ENCODE peak calls at places on chromosomes 6 and 20, in ten cellular contexts. U is progenitor cell of endocrine pancreas, T is body of pancreas, Q is lower leg skin, R is endodermal cell, A is brain microvascular endothelial cell, O is uterus, K is kidney epithelial cell, L is endothelial cell, Y is WERI-Rb-1. X is an unnamed sample.

GRCh38 chr6:139605350-139605749 is 230.9 kb upstream of the CITED2 start:
- DNase-seq in U (no peak), T (no peak), Q (no peak), R (no peak), A (peak), O (peak), K (no peak), L (no peak), Y (no peak), X (no peak)

GRCh38 chr20:24341781-24342180 is 127.6 kb upstream of the SYNDIG1 start:
- DNase-seq in U (no peak), T (no peak), Q (no peak), R (no peak), A (no peak), O (no peak), K (no peak), L (no peak), Y (no peak), X (no peak)

GRCh38 chr20:15032352-15032622 is 694.9 kb upstream of the FLRT3 start:
- DNase-seq in U (no peak), T (no peak), Q (no peak), R (no peak), A (no peak), O (no peak), K (no peak), L (no peak), Y (no peak), X (no peak)

GRCh38 chr6:144294016-144294415 is 8.9 kb downstream of the UTRN start:
- DNase-seq in U (no peak), T (no peak), Q (no peak), R (no peak), A (no peak), O (no peak), K (no peak), L (no peak), Y (no peak), X (no peak)

GRCh38 chr6:134123666-134124208 is 71.3 kb upstream of the SLC2A12 start:
- DNase-seq in U (no peak), T (no peak), Q (no peak), R (peak), A (peak), O (no peak), K (peak), L (peak), Y (peak), X (no peak)

GRCh38 chr6:142925575-142926110 is 19.3 kb downstream of the HIVEP2 start:
- DNase-seq in U (no peak), T (no peak), Q (no peak), R (no peak), A (peak), O (no peak), K (no peak), L (no peak), Y (no peak), X (no peak)

GRCh38 chr20:35563834-35564233 is 22.0 kb downstream of the ERGIC3 start:
- DNase-seq in U (no peak), T (no peak), Q (no peak), R (no peak), A (no peak), O (no peak), K (no peak), L (no peak), Y (no peak), X (no peak)

GRCh38 chr20:54218470-54218869 is 10.6 kb downstream of the PFDN4 start:
- DNase-seq in U (no peak), T (no peak), Q (no peak), R (no peak), A (no peak), O (no peak), K (no peak), L (no peak), Y (no peak), X (no peak)

GRCh38 chr20:16761305-16761829 is 13.2 kb downstream of the OTOR start:
- DNase-seq in U (peak), T (peak), Q (no peak), R (peak), A (peak), O (peak), K (peak), L (peak), Y (peak), X (no peak)

GRCh38 chr20:49832632-49833327 is 20.2 kb downstream of the SLC9A8 start:
- DNase-seq in U (no peak), T (no peak), Q (no peak), R (no peak), A (no peak), O (no peak), K (no peak), L (no peak), Y (no peak), X (peak)

GRCh38 chr20:63009044-63009961 is 2.5 kb upstream of the BHLHE23 start:
- DNase-seq in U (peak), T (peak), Q (peak), R (peak), A (peak), O (peak), K (no peak), L (peak), Y (peak), X (peak)

GRCh38 chr6:165817771-165818170 is 154.7 kb upstream of the PDE10A start:
- DNase-seq in U (no peak), T (no peak), Q (no peak), R (peak), A (no peak), O (no peak), K (no peak), L (no peak), Y (no peak), X (no peak)

GRCh38 chr20:50270034-50270395 is 79.4 kb downstream of the CEBPB start:
- DNase-seq in U (no peak), T (no peak), Q (no peak), R (no peak), A (no peak), O (no peak), K (no peak), L (no peak), Y (no peak), X (no peak)

GRCh38 chr20:32153156-32153665 is 43.7 kb downstream of the TM9SF4 start:
- DNase-seq in U (no peak), T (no peak), Q (no peak), R (no peak), A (no peak), O (no peak), K (no peak), L (no peak), Y (no peak), X (peak)

GRCh38 chr6:136582702-136583471 is 32.7 kb upstream of the MAP7 start:
- DNase-seq in U (no peak), T (no peak), Q (no peak), R (no peak), A (peak), O (no peak), K (no peak), L (no peak), Y (no peak), X (no peak)

GRCh38 chr20:46584508-46584907 is 34.1 kb upstream of the OCSTAMP start:
- DNase-seq in U (no peak), T (no peak), Q (no peak), R (no peak), A (no peak), O (no peak), K (no peak), L (no peak), Y (no peak), X (no peak)

GRCh38 chr6:21999012-21999528 is 297.8 kb downstream of the PRL start:
- DNase-seq in U (no peak), T (no peak), Q (no peak), R (no peak), A (peak), O (no peak), K (peak), L (no peak), Y (peak), X (no peak)

GRCh38 chr6:104682722-104683643 is 176.7 kb downstream of the HACE1 start:
- DNase-seq in U (peak), T (peak), Q (no peak), R (peak), A (peak), O (no peak), K (no peak), L (peak), Y (peak), X (peak)

GRCh38 chr6:100267002-100267401 is 197.7 kb downstream of the SIM1 start:
- DNase-seq in U (no peak), T (no peak), Q (no peak), R (no peak), A (no peak), O (no peak), K (no peak), L (no peak), Y (no peak), X (no peak)

GRCh38 chr6:44932651-44933091 is 395.5 kb upstream of the RUNX2 start:
- DNase-seq in U (no peak), T (no peak), Q (no peak), R (no peak), A (no peak), O (no peak), K (no peak), L (no peak), Y (no peak), X (no peak)

GRCh38 chr6:127514396-127515227 is 4.5 kb downstream of the MTCL3 start:
- DNase-seq in U (peak), T (no peak), Q (peak), R (peak), A (peak), O (peak), K (no peak), L (peak), Y (no peak), X (no peak)

GRCh38 chr6:23659125-23659524 is 466.9 kb upstream of the NRSN1 start:
- DNase-seq in U (peak), T (no peak), Q (no peak), R (peak), A (peak), O (no peak), K (no peak), L (peak), Y (peak), X (no peak)

GRCh38 chr20:8749101-8749500 is 319.8 kb upstream of the PLCB4 start:
- DNase-seq in U (no peak), T (no peak), Q (no peak), R (no peak), A (no peak), O (no peak), K (no peak), L (no peak), Y (no peak), X (no peak)

GRCh38 chr6:56890683-56891429 is 64.1 kb upstream of the BEND6 start:
- DNase-seq in U (no peak), T (no peak), Q (no peak), R (no peak), A (peak), O (no peak), K (no peak), L (no peak), Y (no peak), X (no peak)

GRCh38 chr20:12914804-12915203 is 94.0 kb upstream of the SPTLC3 start:
- DNase-seq in U (no peak), T (no peak), Q (no peak), R (no peak), A (no peak), O (no peak), K (no peak), L (no peak), Y (no peak), X (no peak)

GRCh38 chr6:161439093-161439492 is 165.2 kb upstream of the AGPAT4 start:
- DNase-seq in U (no peak), T (peak), Q (peak), R (no peak), A (peak), O (peak), K (peak), L (no peak), Y (no peak), X (no peak)

GRCh38 chr6:129679758-129680157 is 30.2 kb downstream of the ARHGAP18 start:
- DNase-seq in U (no peak), T (no peak), Q (no peak), R (no peak), A (no peak), O (no peak), K (no peak), L (no peak), Y (no peak), X (no peak)

GRCh38 chr6:134317471-134318131 is at the start of gene SGK1:
- DNase-seq in U (no peak), T (peak), Q (no peak), R (peak), A (peak), O (peak), K (no peak), L (peak), Y (no peak), X (no peak)

GRCh38 chr20:23435675-23436539 is 3.6 kb upstream of the CSTL1 start:
- DNase-seq in U (no peak), T (peak), Q (no peak), R (peak), A (no peak), O (no peak), K (no peak), L (no peak), Y (no peak), X (peak)

GRCh38 chr6:56096946-56097345 is 150.4 kb downstream of the COL21A1 start:
- DNase-seq in U (no peak), T (no peak), Q (no peak), R (no peak), A (no peak), O (no peak), K (no peak), L (no peak), Y (no peak), X (no peak)

GRCh38 chr6:169208011-169208410 is 45.6 kb downstream of the THBS2 start:
- DNase-seq in U (no peak), T (no peak), Q (no peak), R (no peak), A (no peak), O (no peak), K (no peak), L (no peak), Y (no peak), X (no peak)

GRCh38 chr20:55271370-55271769 is 733.9 kb downstream of the CBLN4 start:
- DNase-seq in U (no peak), T (no peak), Q (no peak), R (no peak), A (no peak), O (no peak), K (no peak), L (no peak), Y (no peak), X (no peak)

GRCh38 chr6:170221753-170222400 is 69.0 kb downstream of the DLL1 start:
- DNase-seq in U (no peak), T (no peak), Q (peak), R (peak), A (no peak), O (peak), K (no peak), L (no peak), Y (no peak), X (no peak)

GRCh38 chr6:26258199-26258977 is 106.6 kb upstream of the BTN3A2 start:
- DNase-seq in U (no peak), T (no peak), Q (no peak), R (no peak), A (no peak), O (no peak), K (no peak), L (no peak), Y (no peak), X (no peak)
- TF ChIP-seq CTCF in U (peak), T (no peak), Q (no peak), R (peak), A (peak), O (no peak), K (peak), L (no peak), Y (peak), X (no peak)

DNA sequence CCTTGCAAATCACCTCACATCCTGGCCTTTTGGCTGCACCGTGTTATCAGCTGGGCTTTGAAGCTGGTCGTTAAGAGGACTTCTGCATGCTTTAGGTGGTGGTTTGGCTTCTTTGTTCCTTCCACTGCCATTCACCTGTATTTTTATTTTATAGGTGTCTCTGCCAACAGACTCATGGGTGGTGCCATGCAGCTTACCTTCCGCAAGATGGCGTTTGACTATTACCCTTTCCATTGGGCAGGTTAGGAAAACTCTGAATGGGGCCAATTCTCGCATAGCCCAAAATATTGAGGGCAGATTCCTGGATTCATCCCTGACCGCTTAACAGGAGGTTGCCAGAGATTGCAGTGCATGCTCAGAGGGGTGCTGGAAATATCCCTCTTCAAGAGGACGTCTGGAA is 32.4 kb downstream of the TAF11 start:
- DNase-seq in U (no peak), T (no peak), Q (no peak), R (peak), A (no peak), O (no peak), K (no peak), L (no peak), Y (no peak), X (no peak)
- TF ChIP-seq CTCF in U (peak), T (no peak), Q (no peak), R (peak), A (peak), O (no peak), K (no peak), L (peak), Y (no peak), X (no peak)

GRCh38 chr6:35328108-35328723 is 14.1 kb upstream of the PPARD start:
- DNase-seq in U (no peak), T (no peak), Q (no peak), R (peak), A (no peak), O (no peak), K (no peak), L (no peak), Y (no peak), X (no peak)

GRCh38 chr6:35330541-35331119 is 11.7 kb upstream of the PPARD start:
- DNase-seq in U (no peak), T (no peak), Q (no peak), R (no peak), A (no peak), O (no peak), K (no peak), L (no peak), Y (no peak), X (no peak)

DNA sequence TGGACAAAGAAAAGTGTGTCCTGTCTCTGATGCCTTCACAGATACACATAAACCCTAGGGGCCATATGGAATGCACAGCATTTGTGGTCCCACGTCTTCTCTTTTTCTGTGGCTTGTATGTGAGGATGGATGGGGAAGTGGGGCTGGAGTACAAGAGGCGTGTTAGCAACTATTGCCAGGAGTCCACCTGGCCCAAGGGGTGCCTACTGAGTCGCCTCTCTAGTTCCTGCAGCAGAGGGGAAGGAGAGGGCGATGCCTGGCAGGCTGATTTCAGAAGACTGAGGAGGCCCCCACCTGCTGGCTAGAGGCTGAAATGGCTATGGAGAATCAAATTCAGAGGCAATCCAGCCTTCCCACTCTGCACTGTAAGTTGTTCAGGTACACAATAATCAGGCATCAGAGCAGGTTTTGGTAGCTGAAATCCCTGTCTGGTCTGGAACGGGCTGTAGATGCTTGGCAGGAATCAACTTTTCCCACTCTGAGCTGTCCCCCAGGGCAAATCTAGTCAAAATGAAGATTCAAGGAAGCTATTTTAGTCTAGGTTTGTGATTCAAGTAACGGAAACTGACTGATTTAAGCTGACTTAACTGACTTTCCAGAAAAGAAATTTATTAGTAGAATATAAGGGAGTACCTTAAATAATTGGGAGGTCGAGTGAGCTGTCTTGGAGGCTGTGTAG is 14.9 kb upstream of the PPARD start:
- DNase-seq in U (peak), T (peak), Q (no peak), R (peak), A (peak), O (no peak), K (no peak), L (peak), Y (peak), X (peak)
- TF ChIP-seq CTCF in U (peak), T (peak), Q (no peak), R (peak), A (peak), O (no peak), K (peak), L (peak), Y (peak), X (peak)

GRCh38 chr20:25697132-25697446 is 436 bp upstream of the ZNF337 start:
- DNase-seq in U (no peak), T (no peak), Q (no peak), R (no peak), A (no peak), O (no peak), K (no peak), L (no peak), Y (no peak), X (no peak)

GRCh38 chr20:25699914-25700313 is 3.3 kb upstream of the ZNF337 start:
- DNase-seq in U (no peak), T (no peak), Q (no peak), R (no peak), A (no peak), O (no peak), K (no peak), L (no peak), Y (no peak), X (no peak)

GRCh38 chr20:25695532-25696383 is 895 bp downstream of the ZNF337 start:
- DNase-seq in U (no peak), T (no peak), Q (no peak), R (no peak), A (no peak), O (no peak), K (no peak), L (no peak), Y (no peak), X (no peak)

GRCh38 chr20:25692499-25692898 is 4.2 kb downstream of the ZNF337 start:
- DNase-seq in U (no peak), T (no peak), Q (no peak), R (no peak), A (no peak), O (no peak), K (no peak), L (no peak), Y (no peak), X (no peak)

GRCh38 chr20:25696384-25697131 is at the start of gene ZNF337:
- DNase-seq in U (peak), T (peak), Q (peak), R (peak), A (peak), O (peak), K (peak), L (peak), Y (peak), X (peak)
- TF ChIP-seq CTCF in U (peak), T (no peak), Q (no peak), R (peak), A (no peak), O (no peak), K (no peak), L (no peak), Y (peak), X (peak)

DNA sequence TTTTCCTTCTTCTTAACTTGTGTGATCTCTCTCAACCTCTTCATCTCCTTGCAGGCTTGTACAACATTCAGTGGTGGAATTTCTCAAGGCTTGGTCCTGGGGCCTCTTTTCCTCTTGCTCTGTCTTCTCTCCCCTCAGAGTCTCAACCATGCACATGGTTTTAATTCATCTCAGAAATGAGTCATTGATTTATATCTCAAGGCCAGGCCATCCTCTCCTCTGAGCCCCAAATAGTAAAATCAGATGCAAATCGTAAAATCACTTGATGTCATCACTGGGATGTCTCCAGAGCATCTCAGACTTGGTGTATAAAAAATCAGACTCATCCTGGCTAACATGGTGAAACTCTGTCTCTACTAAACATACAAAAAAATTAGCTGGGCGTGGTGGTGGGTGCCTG is 85.0 kb downstream of the FNDC1 start:
- DNase-seq in U (no peak), T (no peak), Q (no peak), R (no peak), A (no peak), O (no peak), K (no peak), L (no peak), Y (no peak), X (no peak)
- TF ChIP-seq CTCF in U (no peak), T (no peak), Q (no peak), R (no peak), A (no peak), O (no peak), K (no peak), L (no peak), Y (no peak), X (no peak)

GRCh38 chr6:41940759-41941279 is 789 bp downstream of the CCND3 start:
- DNase-seq in U (peak), T (peak), Q (peak), R (peak), A (no peak), O (peak), K (no peak), L (peak), Y (peak), X (peak)
- TF ChIP-seq CTCF in U (no peak), T (no peak), Q (no peak), R (no peak), A (no peak), O (no peak), K (peak), L (no peak), Y (no peak), X (no peak)

GRCh38 chr6:108250240-108250866 is 10.5 kb downstream of the SNX3 start:
- DNase-seq in U (no peak), T (no peak), Q (no peak), R (peak), A (peak), O (no peak), K (no peak), L (no peak), Y (peak), X (no peak)
- TF ChIP-seq CTCF in U (peak), T (no peak), Q (no peak), R (peak), A (peak), O (no peak), K (peak), L (peak), Y (peak), X (no peak)

X was measured in right lobe of liver.